ENCODE peak calls at places on chromosomes 6 and 20, in five cellular contexts. W is GM12878, B is H1, Z is HepG2, A is K562. K is an unnamed sample.

GRCh38 chr20:57633945-57634491 is 13.8 kb upstream of the ZBP1 start:
- DNase-seq in W (no peak), A (no peak), Z (no peak), B (no peak), K (no peak)

GRCh38 chr6:2914318-2914660 is 11.2 kb upstream of the SERPINB9 start:
- DNase-seq in Z (no peak), B (no peak), W (no peak), A (no peak), K (no peak)

GRCh38 chr20:877814-878213 is 38.3 kb downstream of the ANGPT4 start:
- DNase-seq in W (no peak), A (no peak), B (no peak), Z (no peak), K (no peak)

GRCh38 chr6:15096894-15097837 is 148.7 kb upstream of the JARID2 start:
- DNase-seq in A (peak), B (no peak), W (no peak), Z (no peak), K (no peak)

GRCh38 chr20:11168026-11168425 is 494.2 kb upstream of the JAG1 start:
- DNase-seq in A (no peak), B (no peak), Z (no peak), W (no peak), K (no peak)

GRCh38 chr6:14770572-14770971 is 475.3 kb upstream of the JARID2 start:
- DNase-seq in W (no peak), B (no peak), Z (no peak), A (no peak), K (no peak)

GRCh38 chr6:28896505-28897392 is 27.0 kb downstream of the TRIM27 start:
- DNase-seq in W (no peak), Z (peak), A (peak), B (peak), K (peak)

GRCh38 chr20:33667245-33668086 is 723 bp downstream of the ACTL10 start:
- DNase-seq in A (peak), W (no peak), Z (no peak), B (no peak), K (no peak)

GRCh38 chr6:138527376-138528092 is 28.2 kb upstream of the NHSL1 start:
- DNase-seq in W (no peak), A (no peak), B (no peak), Z (no peak), K (no peak)

GRCh38 chr6:122839906-122840305 is 50.8 kb downstream of the SMPDL3A start:
- DNase-seq in A (no peak), W (no peak), Z (no peak), B (no peak), K (no peak)

GRCh38 chr6:34324738-34325444 is 67.6 kb downstream of the NUDT3 start:
- DNase-seq in W (no peak), A (no peak), B (no peak), Z (no peak), K (no peak)

GRCh38 chr20:18267815-18268214 is 20.5 kb upstream of the ZNF133 start:
- DNase-seq in Z (no peak), A (no peak), W (no peak), B (no peak), K (peak)

GRCh38 chr6:105080279-105080678 is 99.5 kb downstream of the POPDC3 start:
- DNase-seq in W (no peak), B (no peak), Z (no peak), A (no peak), K (no peak)

GRCh38 chr6:2410982-2411381 is 165.6 kb upstream of the GMDS start:
- DNase-seq in Z (no peak), A (no peak), B (no peak), W (no peak), K (no peak)

GRCh38 chr6:118669561-118669960 is 18.2 kb upstream of the CEP85L start:
- DNase-seq in B (no peak), Z (no peak), W (no peak), A (no peak), K (no peak)

GRCh38 chr20:21101453-21102251 is 4.5 kb downstream of the LINC00237 start:
- DNase-seq in W (no peak), Z (no peak), A (no peak), B (peak), K (peak)

GRCh38 chr20:10469599-10469998 is 34.5 kb downstream of the SLX4IP start:
- DNase-seq in B (no peak), A (peak), W (no peak), Z (peak), K (no peak)

GRCh38 chr6:3750324-3751018 is 1.0 kb downstream of the PXDC1 start:
- DNase-seq in W (no peak), A (peak), B (peak), Z (peak), K (peak)

GRCh38 chr6:150898390-150899170 is 33.1 kb downstream of the MTHFD1L start:
- DNase-seq in A (no peak), W (peak), B (no peak), Z (no peak), K (no peak)

GRCh38 chr6:72811971-72812421 is 190.1 kb downstream of the KCNQ5 start:
- DNase-seq in W (no peak), A (no peak), Z (no peak), B (no peak), K (peak)

GRCh38 chr20:17965042-17965697 is 3.4 kb downstream of the SNX5 start:
- DNase-seq in B (no peak), W (no peak), A (no peak), Z (peak), K (no peak)

GRCh38 chr6:161954077-161954476 is 680.2 kb upstream of the AGPAT4 start:
- DNase-seq in Z (no peak), B (no peak), A (no peak), W (no peak), K (no peak)

GRCh38 chr20:1467355-1468116 is 887 bp upstream of the NSFL1C start:
- DNase-seq in B (peak), Z (peak), A (peak), W (no peak), K (no peak)

GRCh38 chr6:30781697-30782424 is 37.5 kb upstream of the IER3 start:
- DNase-seq in A (peak), B (no peak), Z (peak), W (peak), K (no peak)

GRCh38 chr6:17057322-17057721 is 44.5 kb upstream of the STMND1 start:
- DNase-seq in B (no peak), W (no peak), Z (no peak), A (no peak), K (no peak)

DNA sequence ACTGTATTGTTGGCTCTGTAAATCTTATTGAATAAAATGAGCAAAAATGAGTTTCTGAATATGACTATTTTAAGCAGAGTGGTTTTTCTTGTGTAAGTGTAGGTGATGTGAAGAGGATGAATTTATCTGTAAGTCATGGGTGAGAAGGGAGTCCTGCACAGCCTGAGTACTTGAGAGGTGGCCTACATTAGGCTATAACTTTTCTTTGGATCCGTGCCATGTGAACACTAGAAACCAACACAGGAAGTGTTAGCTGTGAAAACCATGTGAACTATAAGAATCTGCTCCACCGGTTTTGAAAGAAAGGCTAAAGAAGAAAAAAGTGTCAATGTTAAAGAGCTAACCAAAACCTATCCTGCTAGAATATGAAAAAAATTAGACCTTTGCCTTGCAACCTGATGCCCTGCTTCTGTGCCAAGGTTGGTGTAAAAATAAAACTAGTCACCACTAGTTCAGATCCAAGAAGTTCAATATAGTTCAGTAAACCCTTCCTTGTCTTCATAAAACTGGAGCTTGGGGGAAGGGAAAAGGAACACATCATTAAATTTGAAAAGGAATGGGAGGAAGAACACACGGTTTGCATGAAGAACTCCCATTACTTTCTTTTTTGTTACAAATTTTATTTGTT is 21.3 kb downstream of the PLCB1 start:
- DNase-seq in W (peak), Z (no peak), B (no peak), A (no peak), K (no peak)
- TF ChIP-seq ATF3 in W (no peak), Z (no peak), B (no peak), A (no peak), K (no peak)

DNA sequence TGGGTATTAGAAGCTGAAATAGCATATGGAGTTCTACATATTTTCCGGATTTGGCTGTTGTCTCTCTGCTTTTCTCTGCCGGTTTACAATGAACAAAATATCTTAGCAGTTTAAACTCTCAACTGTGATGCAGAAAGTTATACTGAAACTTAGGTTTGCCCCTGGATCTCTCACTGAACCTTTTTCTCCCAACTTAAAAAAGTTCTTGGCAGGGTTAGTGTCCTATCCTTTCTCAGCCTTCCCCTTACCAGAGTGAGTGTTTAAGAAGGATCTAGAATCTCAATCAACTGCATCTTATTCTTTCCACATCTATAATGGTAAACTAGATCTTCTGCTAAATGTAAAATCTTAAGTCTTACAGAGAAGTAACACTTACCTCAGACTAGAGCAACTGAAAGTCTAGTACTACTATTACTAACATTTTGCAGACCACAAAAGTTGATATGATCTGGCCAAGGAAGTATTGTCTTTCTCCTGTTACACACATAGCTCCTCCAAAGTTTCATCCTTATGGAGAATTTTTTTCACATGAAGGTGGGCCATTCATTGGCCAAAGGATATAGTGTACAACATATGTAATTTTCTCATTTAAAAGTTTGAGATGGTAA is 392.3 kb upstream of the RUNX2 start:
- DNase-seq in B (no peak), Z (no peak), W (no peak), A (no peak), K (no peak)
- TF ChIP-seq CTCF in B (no peak), Z (no peak), W (no peak), A (no peak), K (no peak)

DNA sequence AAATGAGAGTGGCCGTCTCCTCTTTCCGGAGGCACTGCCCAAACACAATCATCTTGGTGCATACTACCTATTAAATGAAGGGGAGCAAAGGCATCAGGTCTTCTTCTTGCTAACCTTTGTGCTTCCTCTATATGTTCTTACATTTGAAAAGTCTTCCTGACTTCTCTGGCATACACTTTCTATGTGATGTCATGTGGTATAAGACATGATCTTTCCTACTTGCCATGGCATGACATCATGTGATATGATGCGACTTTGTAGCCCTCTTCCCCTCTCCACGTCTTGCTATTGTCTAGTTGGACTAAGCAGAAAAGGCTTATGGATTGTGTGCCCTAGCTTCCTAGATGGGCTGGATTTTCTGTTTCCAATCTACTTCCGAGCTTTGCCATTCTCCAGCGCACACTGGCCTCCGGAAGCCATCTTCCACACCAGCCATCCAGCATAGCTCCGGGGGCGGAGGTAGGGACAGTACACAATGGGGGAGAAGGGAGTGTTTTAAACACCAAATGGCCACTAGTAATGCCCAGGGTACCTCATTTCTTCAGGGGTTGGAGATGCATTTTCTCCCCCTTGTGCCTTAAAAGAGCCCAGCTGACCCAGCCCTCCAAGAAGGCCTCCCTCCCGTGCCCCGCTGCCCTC is 8.8 kb upstream of the NEDD9 start:
- DNase-seq in B (no peak), W (no peak), Z (no peak), A (no peak), K (no peak)
- TF ChIP-seq CREB1 in B (no peak), W (no peak), Z (no peak), A (no peak), K (no peak)

DNA sequence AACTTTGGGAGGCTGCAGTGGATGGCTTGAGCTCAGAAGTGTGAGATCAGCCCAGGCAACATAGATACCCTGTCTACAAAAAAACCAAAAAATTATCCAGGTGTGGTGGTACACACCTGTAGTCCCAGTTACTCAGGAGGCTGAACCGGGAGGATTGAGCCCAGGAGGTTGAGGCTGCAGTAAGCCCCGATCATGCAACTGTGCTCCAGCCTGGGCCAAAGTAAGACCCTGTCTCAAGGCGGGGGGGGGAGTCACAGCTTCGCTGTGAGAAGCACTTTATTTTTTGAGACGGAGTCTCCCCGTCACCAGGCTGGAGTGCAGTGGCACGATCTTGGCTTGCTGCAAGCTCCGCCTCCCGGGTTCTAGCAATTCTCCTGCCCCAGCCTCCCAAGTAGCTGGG is 54.2 kb downstream of the EZR start:
- DNase-seq in B (no peak), A (no peak), W (no peak), Z (no peak), K (no peak)
- TF ChIP-seq ATF3 in B (no peak), A (no peak), W (no peak), Z (no peak), K (no peak)

GRCh38 chr6:13336553-13336952 is 8.2 kb upstream of the TBC1D7 start:
- DNase-seq in Z (peak), W (no peak), B (peak), A (peak), K (peak)
- TF ChIP-seq CTCF in Z (peak), W (peak), B (peak), A (peak), K (peak)

K was measured in WTC11.